ENCODE peak calls at places on chromosomes 1 and 21, in seven cellular contexts. One of them, this sample, is unnamed.

GRCh38 chr1:240244968-240245628 is 153.4 kb downstream of the FMN2 start:
- DNase-seq in prostate gland: no peak
- DNase-seq in endothelial cell of umbilical vein: no peak
- DNase-seq in adrenal gland: no peak
- DNase-seq in tibial nerve: no peak
- DNase-seq in HCT116: no peak
- DNase-seq in stomach: no peak
- DNase-seq in this sample: no peak

GRCh38 chr21:42010507-42011493 is 640 bp upstream of the ZBTB21 start:
- DNase-seq in prostate gland: peak; percentile 43
- DNase-seq in endothelial cell of umbilical vein: peak; percentile 21
- DNase-seq in adrenal gland: peak; percentile 57
- DNase-seq in tibial nerve: no peak
- DNase-seq in HCT116: no peak
- DNase-seq in stomach: no peak
- DNase-seq in this sample: no peak

GRCh38 chr21:35632711-35633110 is 427.6 kb downstream of the SETD4 start:
- DNase-seq in prostate gland: no peak
- DNase-seq in endothelial cell of umbilical vein: no peak
- DNase-seq in adrenal gland: no peak
- DNase-seq in tibial nerve: no peak
- DNase-seq in HCT116: no peak
- DNase-seq in stomach: no peak
- DNase-seq in this sample: no peak

GRCh38 chr1:1213153-1213918 is 617 bp downstream of the TNFRSF4 start:
- DNase-seq in prostate gland: no peak
- DNase-seq in endothelial cell of umbilical vein: no peak
- DNase-seq in adrenal gland: no peak
- DNase-seq in tibial nerve: no peak
- DNase-seq in HCT116: no peak
- DNase-seq in stomach: peak; percentile 61
- DNase-seq in this sample: no peak

GRCh38 chr1:1609822-1610485 is 5.3 kb upstream of the MIB2 start:
- DNase-seq in prostate gland: no peak
- DNase-seq in endothelial cell of umbilical vein: no peak
- DNase-seq in adrenal gland: no peak
- DNase-seq in tibial nerve: no peak
- DNase-seq in HCT116: no peak
- DNase-seq in stomach: no peak
- DNase-seq in this sample: no peak

GRCh38 chr1:205667909-205668643 is 12.2 kb downstream of the SLC45A3 start:
- DNase-seq in prostate gland: no peak
- DNase-seq in endothelial cell of umbilical vein: no peak
- DNase-seq in adrenal gland: no peak
- DNase-seq in tibial nerve: no peak
- DNase-seq in HCT116: no peak
- DNase-seq in stomach: no peak
- DNase-seq in this sample: peak; percentile 39

GRCh38 chr1:59354754-59355337 is 58.0 kb downstream of the FGGY start:
- DNase-seq in prostate gland: no peak
- DNase-seq in endothelial cell of umbilical vein: no peak
- DNase-seq in adrenal gland: peak; percentile 91
- DNase-seq in tibial nerve: no peak
- DNase-seq in HCT116: no peak
- DNase-seq in stomach: no peak
- DNase-seq in this sample: no peak

GRCh38 chr1:162732566-162733335 is 57.8 kb upstream of the HSD17B7 start:
- DNase-seq in prostate gland: peak; percentile 87
- DNase-seq in endothelial cell of umbilical vein: no peak
- DNase-seq in adrenal gland: no peak
- DNase-seq in tibial nerve: no peak
- DNase-seq in HCT116: no peak
- DNase-seq in stomach: no peak
- DNase-seq in this sample: peak; percentile 18

GRCh38 chr21:34858559-34858958 is 189.8 kb downstream of the CLIC6 start:
- DNase-seq in prostate gland: no peak
- DNase-seq in endothelial cell of umbilical vein: no peak
- DNase-seq in adrenal gland: no peak
- DNase-seq in tibial nerve: no peak
- DNase-seq in HCT116: no peak
- DNase-seq in stomach: no peak
- DNase-seq in this sample: no peak

GRCh38 chr21:14284439-14284838 is 68.5 kb downstream of the RBM11 start:
- DNase-seq in prostate gland: no peak
- DNase-seq in endothelial cell of umbilical vein: no peak
- DNase-seq in adrenal gland: no peak
- DNase-seq in tibial nerve: no peak
- DNase-seq in HCT116: no peak
- DNase-seq in stomach: no peak
- DNase-seq in this sample: no peak

GRCh38 chr21:38468989-38469388 is 29.3 kb downstream of the ERG start:
- DNase-seq in prostate gland: no peak
- DNase-seq in endothelial cell of umbilical vein: no peak
- DNase-seq in adrenal gland: no peak
- DNase-seq in tibial nerve: no peak
- DNase-seq in HCT116: no peak
- DNase-seq in stomach: no peak
- DNase-seq in this sample: no peak

GRCh38 chr1:8389962-8390535 is 72.1 kb downstream of the SLC45A1 start:
- DNase-seq in prostate gland: no peak
- DNase-seq in endothelial cell of umbilical vein: no peak
- DNase-seq in adrenal gland: no peak
- DNase-seq in tibial nerve: no peak
- DNase-seq in HCT116: no peak
- DNase-seq in stomach: no peak
- DNase-seq in this sample: peak; percentile 69

GRCh38 chr21:27379381-27379780 is 412.5 kb upstream of the ADAMTS5 start:
- DNase-seq in prostate gland: no peak
- DNase-seq in endothelial cell of umbilical vein: no peak
- DNase-seq in adrenal gland: no peak
- DNase-seq in tibial nerve: no peak
- DNase-seq in HCT116: no peak
- DNase-seq in stomach: no peak
- DNase-seq in this sample: no peak

GRCh38 chr1:222464841-222465210 is 83.1 kb downstream of the HHIPL2 start:
- DNase-seq in prostate gland: peak; percentile 22
- DNase-seq in endothelial cell of umbilical vein: peak; percentile 75
- DNase-seq in adrenal gland: peak; percentile 57
- DNase-seq in tibial nerve: peak; percentile 59
- DNase-seq in HCT116: peak; percentile 68
- DNase-seq in stomach: peak; percentile 36
- DNase-seq in this sample: peak; percentile 23

GRCh38 chr21:36461918-36462486 is 17.9 kb downstream of the CLDN14 start:
- DNase-seq in prostate gland: no peak
- DNase-seq in endothelial cell of umbilical vein: no peak
- DNase-seq in adrenal gland: no peak
- DNase-seq in tibial nerve: no peak
- DNase-seq in HCT116: no peak
- DNase-seq in stomach: no peak
- DNase-seq in this sample: no peak

DNA sequence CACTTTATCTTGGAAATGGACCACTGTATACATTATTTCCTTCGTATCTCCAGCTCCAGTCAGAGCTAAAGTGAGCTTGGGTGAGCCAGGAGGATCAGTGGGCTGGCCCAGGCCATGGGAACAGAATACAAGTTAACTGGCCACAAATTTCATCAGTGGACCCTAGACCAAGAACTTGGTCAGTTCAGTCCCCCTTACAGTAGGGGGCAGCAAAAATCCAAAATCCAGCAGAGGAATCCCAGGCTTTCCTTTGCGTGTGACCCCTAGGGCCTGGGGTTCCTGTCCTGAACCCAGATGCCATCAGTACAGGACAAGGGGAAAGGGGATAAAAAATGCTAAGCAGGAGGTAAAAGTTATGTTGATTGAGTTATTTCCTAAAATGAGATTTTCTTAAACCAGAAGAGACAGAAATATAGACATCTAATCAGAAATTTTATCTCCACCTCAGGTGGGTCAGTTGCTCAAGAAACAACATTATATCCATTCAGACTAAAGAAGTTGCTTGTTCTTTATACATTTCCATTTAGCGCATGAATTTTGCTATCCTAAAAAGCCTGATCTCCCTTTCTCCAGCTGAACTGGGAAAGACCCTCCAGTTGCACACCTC is 24.1 kb upstream of the LCE5A start:
- DNase-seq in prostate gland: no peak
- DNase-seq in endothelial cell of umbilical vein: no peak
- DNase-seq in adrenal gland: no peak
- DNase-seq in tibial nerve: no peak
- DNase-seq in HCT116: no peak
- DNase-seq in stomach: no peak
- DNase-seq in this sample: no peak
- TF ChIP-seq CTCF in prostate gland: peak; percentile 18
- TF ChIP-seq CTCF in endothelial cell of umbilical vein: peak; percentile 36
- TF ChIP-seq CTCF in adrenal gland: no peak
- TF ChIP-seq CTCF in tibial nerve: no peak
- TF ChIP-seq CTCF in HCT116: peak; percentile 74
- TF ChIP-seq CTCF in stomach: no peak
- TF ChIP-seq CTCF in this sample: no peak

DNA sequence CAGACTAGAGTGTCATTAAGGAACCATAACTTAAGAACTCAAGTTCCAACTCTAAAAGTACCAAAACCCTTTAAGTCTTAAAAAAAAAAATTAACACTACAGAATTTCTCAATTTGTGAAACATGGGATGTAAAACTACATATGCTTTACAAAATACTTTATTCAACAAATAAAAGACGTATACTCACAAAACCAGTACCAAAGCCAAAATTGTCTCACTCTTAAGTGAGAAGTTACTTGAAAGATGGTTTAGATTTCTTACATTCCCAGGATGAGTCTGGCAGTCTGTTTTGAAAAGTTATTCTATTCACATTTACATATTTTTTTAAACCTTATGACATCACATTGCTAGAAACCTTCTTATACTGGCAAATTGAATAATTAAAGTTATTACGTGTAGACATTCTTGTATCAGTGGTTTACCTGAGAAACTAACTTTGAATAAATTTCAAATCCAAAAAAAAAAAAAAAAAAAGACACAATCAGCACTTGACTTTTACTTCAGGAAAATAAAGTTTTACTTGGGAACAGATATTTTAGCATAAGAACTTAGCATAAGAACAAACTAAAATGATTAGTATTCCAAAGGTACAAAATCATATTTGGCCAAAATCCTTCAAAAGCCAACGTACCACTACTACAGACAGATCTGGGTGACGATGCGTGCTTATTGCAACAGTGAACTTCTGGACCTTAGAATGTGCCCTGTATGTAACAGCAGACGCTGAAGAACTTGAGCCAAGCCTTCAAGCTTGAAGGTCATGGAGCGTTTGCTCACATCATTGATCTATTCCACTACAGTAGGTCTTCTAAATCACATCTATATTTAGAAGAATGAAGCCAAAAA is 2.6 kb downstream of the CDC42BPA start:
- DNase-seq in prostate gland: peak; percentile 7
- DNase-seq in endothelial cell of umbilical vein: peak; percentile 75
- DNase-seq in adrenal gland: peak; percentile 66
- DNase-seq in tibial nerve: peak; percentile 37
- DNase-seq in HCT116: no peak
- DNase-seq in stomach: peak; percentile 33
- DNase-seq in this sample: peak; percentile 25
- TF ChIP-seq POLR2A in prostate gland: no peak
- TF ChIP-seq POLR2A in endothelial cell of umbilical vein: no peak
- TF ChIP-seq POLR2A in adrenal gland: peak; percentile 65
- TF ChIP-seq POLR2A in tibial nerve: no peak
- TF ChIP-seq POLR2A in HCT116: no peak
- TF ChIP-seq POLR2A in stomach: no peak
- TF ChIP-seq POLR2A in this sample: no peak

DNA sequence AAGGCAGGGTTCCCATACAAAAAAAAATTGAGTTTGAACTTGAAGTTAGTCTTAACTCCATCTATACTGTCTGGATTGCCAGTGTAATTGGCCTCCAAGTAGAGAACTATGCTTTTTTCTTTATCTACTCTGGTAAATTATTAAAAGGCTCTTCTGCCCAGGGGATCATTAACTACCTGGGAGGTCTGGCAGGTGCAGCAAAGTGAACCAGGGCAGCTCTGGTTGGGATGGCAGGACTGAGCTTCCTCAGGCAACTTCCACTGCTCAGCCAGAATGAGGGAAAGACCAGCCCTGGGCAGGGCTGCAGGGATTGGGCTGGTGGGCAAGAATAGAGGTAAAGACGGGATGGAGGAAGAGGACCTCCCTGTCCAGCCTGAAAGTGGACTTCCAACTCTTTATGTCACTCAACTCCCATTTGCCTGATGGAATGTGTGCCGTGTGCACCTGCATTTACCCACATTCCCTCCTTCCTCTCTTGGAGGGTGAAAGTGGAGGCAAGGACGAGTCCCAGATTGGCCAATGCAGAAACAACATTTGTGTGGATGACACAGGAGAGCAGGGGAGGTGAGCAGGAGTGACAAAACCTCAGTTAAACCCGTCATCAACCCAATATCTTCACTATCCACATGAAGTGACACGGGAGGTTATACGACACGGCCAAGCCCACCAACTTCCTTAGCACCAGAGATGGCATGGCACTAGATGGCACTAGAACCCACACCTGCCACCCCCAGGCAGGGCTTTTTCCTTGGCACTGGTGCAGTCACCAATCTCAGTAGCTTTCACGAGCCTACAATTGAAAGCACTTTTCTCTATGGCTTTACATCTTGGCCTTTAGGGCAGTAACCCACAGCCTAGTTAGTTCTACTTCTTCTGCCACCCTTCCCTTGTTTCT is 25.2 kb downstream of the CCN1 start:
- DNase-seq in prostate gland: no peak
- DNase-seq in endothelial cell of umbilical vein: no peak
- DNase-seq in adrenal gland: no peak
- DNase-seq in tibial nerve: no peak
- DNase-seq in HCT116: no peak
- DNase-seq in stomach: no peak
- DNase-seq in this sample: no peak
- TF ChIP-seq CTCF in prostate gland: no peak
- TF ChIP-seq CTCF in endothelial cell of umbilical vein: no peak
- TF ChIP-seq CTCF in adrenal gland: no peak
- TF ChIP-seq CTCF in tibial nerve: no peak
- TF ChIP-seq CTCF in HCT116: peak; percentile 54
- TF ChIP-seq CTCF in stomach: no peak
- TF ChIP-seq CTCF in this sample: no peak

GRCh38 chr1:84997667-84998600 is 1.0 kb upstream of the MCOLN2 start:
- DNase-seq in prostate gland: no peak
- DNase-seq in endothelial cell of umbilical vein: no peak
- DNase-seq in adrenal gland: peak; percentile 25
- DNase-seq in tibial nerve: no peak
- DNase-seq in HCT116: no peak
- DNase-seq in stomach: no peak
- DNase-seq in this sample: no peak

GRCh38 chr1:84995484-84996334 is 1.2 kb downstream of the MCOLN2 start:
- DNase-seq in prostate gland: no peak
- DNase-seq in endothelial cell of umbilical vein: no peak
- DNase-seq in adrenal gland: no peak
- DNase-seq in tibial nerve: no peak
- DNase-seq in HCT116: no peak
- DNase-seq in stomach: no peak
- DNase-seq in this sample: no peak

GRCh38 chr1:84998642-84999280 is 1.8 kb upstream of the MCOLN2 start:
- DNase-seq in prostate gland: no peak
- DNase-seq in endothelial cell of umbilical vein: no peak
- DNase-seq in adrenal gland: no peak
- DNase-seq in tibial nerve: no peak
- DNase-seq in HCT116: no peak
- DNase-seq in stomach: peak; percentile 30
- DNase-seq in this sample: no peak

GRCh38 chr1:85001742-85002141 is 4.8 kb upstream of the MCOLN2 start:
- DNase-seq in prostate gland: no peak
- DNase-seq in endothelial cell of umbilical vein: no peak
- DNase-seq in adrenal gland: no peak
- DNase-seq in tibial nerve: no peak
- DNase-seq in HCT116: no peak
- DNase-seq in stomach: no peak
- DNase-seq in this sample: no peak

GRCh38 chr1:84996846-84997666 is at the start of gene MCOLN2:
- DNase-seq in prostate gland: no peak
- DNase-seq in endothelial cell of umbilical vein: no peak
- DNase-seq in adrenal gland: peak; percentile 45
- DNase-seq in tibial nerve: no peak
- DNase-seq in HCT116: no peak
- DNase-seq in stomach: peak; percentile 34
- DNase-seq in this sample: no peak
- TF ChIP-seq POLR2A in prostate gland: no peak
- TF ChIP-seq POLR2A in endothelial cell of umbilical vein: no peak
- TF ChIP-seq POLR2A in adrenal gland: peak; percentile 6
- TF ChIP-seq POLR2A in tibial nerve: no peak
- TF ChIP-seq POLR2A in HCT116: no peak
- TF ChIP-seq POLR2A in stomach: no peak
- TF ChIP-seq POLR2A in this sample: no peak

This sample was measured in lower leg skin.